ENCODE peak calls at places on chromosomes 12 and 14, in six cellular contexts. One of them, this sample, is unnamed.

GRCh38 chr12:9895215-9895971 is 14.1 kb downstream of the KLRF2 start:
- DNase-seq in activated gamma-delta T cell: no peak
- DNase-seq in GM19239: no peak
- DNase-seq in AG09309: no peak
- DNase-seq in keratinocyte: no peak
- DNase-seq in T-cell: no peak
- DNase-seq in this sample: no peak

GRCh38 chr12:113822986-113823385 is 143.1 kb downstream of the RBM19 start:
- DNase-seq in keratinocyte: no peak
- DNase-seq in T-cell: no peak
- DNase-seq in GM19239: no peak
- DNase-seq in activated gamma-delta T cell: no peak
- DNase-seq in AG09309: no peak
- DNase-seq in this sample: no peak

GRCh38 chr12:116102019-116102418 is 175.5 kb downstream of the MED13L start:
- DNase-seq in GM19239: no peak
- DNase-seq in activated gamma-delta T cell: no peak
- DNase-seq in AG09309: no peak
- DNase-seq in T-cell: no peak
- DNase-seq in keratinocyte: no peak
- DNase-seq in this sample: no peak

GRCh38 chr12:20486233-20486632 is 117.9 kb downstream of the PDE3A start:
- DNase-seq in GM19239: no peak
- DNase-seq in T-cell: no peak
- DNase-seq in AG09309: no peak
- DNase-seq in activated gamma-delta T cell: no peak
- DNase-seq in keratinocyte: no peak
- DNase-seq in this sample: no peak

GRCh38 chr12:1391722-1392121 is 202.7 kb downstream of the FBXL14 start:
- DNase-seq in activated gamma-delta T cell: no peak
- DNase-seq in T-cell: no peak
- DNase-seq in AG09309: no peak
- DNase-seq in GM19239: no peak
- DNase-seq in keratinocyte: no peak
- DNase-seq in this sample: no peak

GRCh38 chr14:99481745-99482099 is 513 bp downstream of the CCNK start:
- DNase-seq in GM19239: no peak
- DNase-seq in T-cell: no peak
- DNase-seq in AG09309: no peak
- DNase-seq in keratinocyte: no peak
- DNase-seq in activated gamma-delta T cell: no peak
- DNase-seq in this sample: no peak

GRCh38 chr14:68506021-68506644 is 286.7 kb downstream of the ZFP36L1 start:
- DNase-seq in activated gamma-delta T cell: no peak
- DNase-seq in T-cell: no peak
- DNase-seq in AG09309: peak
- DNase-seq in keratinocyte: no peak
- DNase-seq in GM19239: no peak
- DNase-seq in this sample: peak

GRCh38 chr12:120144215-120144614 is 27.7 kb upstream of the RAB35 start:
- DNase-seq in AG09309: no peak
- DNase-seq in keratinocyte: no peak
- DNase-seq in T-cell: no peak
- DNase-seq in activated gamma-delta T cell: no peak
- DNase-seq in GM19239: no peak
- DNase-seq in this sample: no peak

GRCh38 chr14:101241807-101242278 is 319.5 kb upstream of the DIO3 start:
- DNase-seq in GM19239: no peak
- DNase-seq in T-cell: no peak
- DNase-seq in AG09309: no peak
- DNase-seq in keratinocyte: no peak
- DNase-seq in activated gamma-delta T cell: no peak
- DNase-seq in this sample: no peak

GRCh38 chr12:76782440-76782996 is 18.6 kb downstream of the ZDHHC17 start:
- DNase-seq in T-cell: no peak
- DNase-seq in AG09309: no peak
- DNase-seq in keratinocyte: no peak
- DNase-seq in GM19239: no peak
- DNase-seq in activated gamma-delta T cell: no peak
- DNase-seq in this sample: no peak

GRCh38 chr14:68255697-68256178 is 436.2 kb downstream of the RAD51B start:
- DNase-seq in keratinocyte: no peak
- DNase-seq in AG09309: no peak
- DNase-seq in T-cell: no peak
- DNase-seq in activated gamma-delta T cell: no peak
- DNase-seq in GM19239: no peak
- DNase-seq in this sample: no peak

This sample was measured in upper lobe of left lung.